ENCODE peak calls at places on chromosomes 5 and 9, in eight cellular contexts. One of them, this sample, is unnamed.
A peak's percentile ranks its signal among the peaks of the same experiment; 100 is the strongest.

GRCh38 chr9:137168575-137168906 is 1.3 kb downstream of the LRRC26 start:
- DNase-seq in activated T-cell treated with anti-CD3 and anti-CD28 coated beads for 1 hour: no peak
- DNase-seq in spleen: no peak
- DNase-seq in A549: peak; percentile 53
- DNase-seq in activated CD4-positive, CD25-positive, alpha-beta regulatory T cell treated with anti-CD3 and anti-CD28 coated beads, Interleukin-2, amount 50 U/mL, for 72 hours: no peak
- DNase-seq in adipocyte: peak; percentile 29
- DNase-seq in NCI-H1105: no peak
- DNase-seq in stimulated activated CD8-positive, alpha-beta memory T cell treated with anti-CD3 and anti-CD28 coated beads, Interleukin-2, amount 100 ng/mL, for 48 hours: no peak
- DNase-seq in this sample: peak; percentile 20

GRCh38 chr9:20848490-20848889 is 164.4 kb downstream of the FOCAD start:
- DNase-seq in adipocyte: no peak
- DNase-seq in A549: no peak
- DNase-seq in activated CD4-positive, CD25-positive, alpha-beta regulatory T cell treated with anti-CD3 and anti-CD28 coated beads, Interleukin-2, amount 50 U/mL, for 72 hours: no peak
- DNase-seq in spleen: no peak
- DNase-seq in stimulated activated CD8-positive, alpha-beta memory T cell treated with anti-CD3 and anti-CD28 coated beads, Interleukin-2, amount 100 ng/mL, for 48 hours: no peak
- DNase-seq in NCI-H1105: no peak
- DNase-seq in activated T-cell treated with anti-CD3 and anti-CD28 coated beads for 1 hour: no peak
- DNase-seq in this sample: peak; percentile 2

GRCh38 chr9:104743377-104743985 is 4.0 kb upstream of the NIPSNAP3A start:
- DNase-seq in activated CD4-positive, CD25-positive, alpha-beta regulatory T cell treated with anti-CD3 and anti-CD28 coated beads, Interleukin-2, amount 50 U/mL, for 72 hours: no peak
- DNase-seq in NCI-H1105: peak; percentile 26
- DNase-seq in stimulated activated CD8-positive, alpha-beta memory T cell treated with anti-CD3 and anti-CD28 coated beads, Interleukin-2, amount 100 ng/mL, for 48 hours: no peak
- DNase-seq in spleen: no peak
- DNase-seq in adipocyte: peak; percentile 83
- DNase-seq in A549: peak; percentile 74
- DNase-seq in activated T-cell treated with anti-CD3 and anti-CD28 coated beads for 1 hour: no peak
- DNase-seq in this sample: peak; percentile 73

GRCh38 chr5:102865171-102865509 is 110.0 kb downstream of the PAM start:
- DNase-seq in activated T-cell treated with anti-CD3 and anti-CD28 coated beads for 1 hour: no peak
- DNase-seq in A549: no peak
- DNase-seq in stimulated activated CD8-positive, alpha-beta memory T cell treated with anti-CD3 and anti-CD28 coated beads, Interleukin-2, amount 100 ng/mL, for 48 hours: no peak
- DNase-seq in activated CD4-positive, CD25-positive, alpha-beta regulatory T cell treated with anti-CD3 and anti-CD28 coated beads, Interleukin-2, amount 50 U/mL, for 72 hours: no peak
- DNase-seq in adipocyte: peak; percentile 58
- DNase-seq in NCI-H1105: no peak
- DNase-seq in spleen: no peak
- DNase-seq in this sample: peak; percentile 57

GRCh38 chr9:110807956-110808598 is 139.5 kb downstream of the MUSK start:
- DNase-seq in activated CD4-positive, CD25-positive, alpha-beta regulatory T cell treated with anti-CD3 and anti-CD28 coated beads, Interleukin-2, amount 50 U/mL, for 72 hours: no peak
- DNase-seq in adipocyte: no peak
- DNase-seq in spleen: no peak
- DNase-seq in stimulated activated CD8-positive, alpha-beta memory T cell treated with anti-CD3 and anti-CD28 coated beads, Interleukin-2, amount 100 ng/mL, for 48 hours: no peak
- DNase-seq in activated T-cell treated with anti-CD3 and anti-CD28 coated beads for 1 hour: no peak
- DNase-seq in A549: no peak
- DNase-seq in NCI-H1105: no peak
- DNase-seq in this sample: no peak

GRCh38 chr9:109014267-109015025 is 1.1 kb upstream of the CTNNAL1 start:
- DNase-seq in stimulated activated CD8-positive, alpha-beta memory T cell treated with anti-CD3 and anti-CD28 coated beads, Interleukin-2, amount 100 ng/mL, for 48 hours: no peak
- DNase-seq in spleen: peak; percentile 74
- DNase-seq in activated T-cell treated with anti-CD3 and anti-CD28 coated beads for 1 hour: no peak
- DNase-seq in NCI-H1105: no peak
- DNase-seq in A549: peak; percentile 17
- DNase-seq in activated CD4-positive, CD25-positive, alpha-beta regulatory T cell treated with anti-CD3 and anti-CD28 coated beads, Interleukin-2, amount 50 U/mL, for 72 hours: no peak
- DNase-seq in adipocyte: peak; percentile 54
- DNase-seq in this sample: peak; percentile 73

GRCh38 chr5:22557251-22557650 is 295.9 kb downstream of the CDH12 start:
- DNase-seq in activated CD4-positive, CD25-positive, alpha-beta regulatory T cell treated with anti-CD3 and anti-CD28 coated beads, Interleukin-2, amount 50 U/mL, for 72 hours: no peak
- DNase-seq in spleen: no peak
- DNase-seq in NCI-H1105: no peak
- DNase-seq in A549: no peak
- DNase-seq in stimulated activated CD8-positive, alpha-beta memory T cell treated with anti-CD3 and anti-CD28 coated beads, Interleukin-2, amount 100 ng/mL, for 48 hours: no peak
- DNase-seq in activated T-cell treated with anti-CD3 and anti-CD28 coated beads for 1 hour: no peak
- DNase-seq in adipocyte: no peak
- DNase-seq in this sample: no peak

GRCh38 chr9:76868897-76869296 is 37.0 kb downstream of the PRUNE2 start:
- DNase-seq in stimulated activated CD8-positive, alpha-beta memory T cell treated with anti-CD3 and anti-CD28 coated beads, Interleukin-2, amount 100 ng/mL, for 48 hours: no peak
- DNase-seq in spleen: no peak
- DNase-seq in adipocyte: no peak
- DNase-seq in activated T-cell treated with anti-CD3 and anti-CD28 coated beads for 1 hour: no peak
- DNase-seq in A549: no peak
- DNase-seq in activated CD4-positive, CD25-positive, alpha-beta regulatory T cell treated with anti-CD3 and anti-CD28 coated beads, Interleukin-2, amount 50 U/mL, for 72 hours: no peak
- DNase-seq in NCI-H1105: no peak
- DNase-seq in this sample: peak; percentile 22

GRCh38 chr5:131514316-131515275 is 120.4 kb downstream of the RAPGEF6 start:
- DNase-seq in A549: no peak
- DNase-seq in adipocyte: no peak
- DNase-seq in activated T-cell treated with anti-CD3 and anti-CD28 coated beads for 1 hour: no peak
- DNase-seq in NCI-H1105: no peak
- DNase-seq in activated CD4-positive, CD25-positive, alpha-beta regulatory T cell treated with anti-CD3 and anti-CD28 coated beads, Interleukin-2, amount 50 U/mL, for 72 hours: no peak
- DNase-seq in stimulated activated CD8-positive, alpha-beta memory T cell treated with anti-CD3 and anti-CD28 coated beads, Interleukin-2, amount 100 ng/mL, for 48 hours: no peak
- DNase-seq in spleen: no peak
- DNase-seq in this sample: peak; percentile 32

GRCh38 chr5:120086081-120086480 is 378.0 kb upstream of the PRR16 start:
- DNase-seq in spleen: no peak
- DNase-seq in NCI-H1105: no peak
- DNase-seq in A549: no peak
- DNase-seq in adipocyte: no peak
- DNase-seq in activated T-cell treated with anti-CD3 and anti-CD28 coated beads for 1 hour: no peak
- DNase-seq in stimulated activated CD8-positive, alpha-beta memory T cell treated with anti-CD3 and anti-CD28 coated beads, Interleukin-2, amount 100 ng/mL, for 48 hours: no peak
- DNase-seq in activated CD4-positive, CD25-positive, alpha-beta regulatory T cell treated with anti-CD3 and anti-CD28 coated beads, Interleukin-2, amount 50 U/mL, for 72 hours: no peak
- DNase-seq in this sample: no peak

GRCh38 chr5:24068507-24068906 is 561.1 kb downstream of the PRDM9 start:
- DNase-seq in NCI-H1105: no peak
- DNase-seq in A549: no peak
- DNase-seq in activated T-cell treated with anti-CD3 and anti-CD28 coated beads for 1 hour: no peak
- DNase-seq in activated CD4-positive, CD25-positive, alpha-beta regulatory T cell treated with anti-CD3 and anti-CD28 coated beads, Interleukin-2, amount 50 U/mL, for 72 hours: no peak
- DNase-seq in adipocyte: no peak
- DNase-seq in stimulated activated CD8-positive, alpha-beta memory T cell treated with anti-CD3 and anti-CD28 coated beads, Interleukin-2, amount 100 ng/mL, for 48 hours: no peak
- DNase-seq in spleen: no peak
- DNase-seq in this sample: no peak

GRCh38 chr9:24436761-24437160 is 108.9 kb downstream of the IZUMO3 start:
- DNase-seq in activated T-cell treated with anti-CD3 and anti-CD28 coated beads for 1 hour: no peak
- DNase-seq in NCI-H1105: no peak
- DNase-seq in spleen: no peak
- DNase-seq in A549: no peak
- DNase-seq in activated CD4-positive, CD25-positive, alpha-beta regulatory T cell treated with anti-CD3 and anti-CD28 coated beads, Interleukin-2, amount 50 U/mL, for 72 hours: no peak
- DNase-seq in stimulated activated CD8-positive, alpha-beta memory T cell treated with anti-CD3 and anti-CD28 coated beads, Interleukin-2, amount 100 ng/mL, for 48 hours: no peak
- DNase-seq in adipocyte: no peak
- DNase-seq in this sample: no peak

GRCh38 chr9:123399803-123400378 is 43.9 kb downstream of the CRB2 start:
- DNase-seq in activated CD4-positive, CD25-positive, alpha-beta regulatory T cell treated with anti-CD3 and anti-CD28 coated beads, Interleukin-2, amount 50 U/mL, for 72 hours: no peak
- DNase-seq in NCI-H1105: no peak
- DNase-seq in activated T-cell treated with anti-CD3 and anti-CD28 coated beads for 1 hour: no peak
- DNase-seq in stimulated activated CD8-positive, alpha-beta memory T cell treated with anti-CD3 and anti-CD28 coated beads, Interleukin-2, amount 100 ng/mL, for 48 hours: peak; percentile 20
- DNase-seq in A549: peak; percentile 17
- DNase-seq in spleen: no peak
- DNase-seq in adipocyte: no peak
- DNase-seq in this sample: peak; percentile 20

GRCh38 chr9:136604823-136605525 is 57.7 kb upstream of the EGFL7 start:
- DNase-seq in stimulated activated CD8-positive, alpha-beta memory T cell treated with anti-CD3 and anti-CD28 coated beads, Interleukin-2, amount 100 ng/mL, for 48 hours: no peak
- DNase-seq in activated CD4-positive, CD25-positive, alpha-beta regulatory T cell treated with anti-CD3 and anti-CD28 coated beads, Interleukin-2, amount 50 U/mL, for 72 hours: no peak
- DNase-seq in spleen: no peak
- DNase-seq in A549: no peak
- DNase-seq in NCI-H1105: no peak
- DNase-seq in activated T-cell treated with anti-CD3 and anti-CD28 coated beads for 1 hour: no peak
- DNase-seq in adipocyte: no peak
- DNase-seq in this sample: no peak

GRCh38 chr9:129869585-129870501 is 34.6 kb downstream of the USP20 start:
- DNase-seq in A549: no peak
- DNase-seq in spleen: peak; percentile 78
- DNase-seq in NCI-H1105: no peak
- DNase-seq in stimulated activated CD8-positive, alpha-beta memory T cell treated with anti-CD3 and anti-CD28 coated beads, Interleukin-2, amount 100 ng/mL, for 48 hours: no peak
- DNase-seq in activated T-cell treated with anti-CD3 and anti-CD28 coated beads for 1 hour: no peak
- DNase-seq in adipocyte: no peak
- DNase-seq in activated CD4-positive, CD25-positive, alpha-beta regulatory T cell treated with anti-CD3 and anti-CD28 coated beads, Interleukin-2, amount 50 U/mL, for 72 hours: peak; percentile 30
- DNase-seq in this sample: no peak

GRCh38 chr9:85740821-85741111 is 988 bp downstream of the AGTPBP1 start:
- DNase-seq in activated CD4-positive, CD25-positive, alpha-beta regulatory T cell treated with anti-CD3 and anti-CD28 coated beads, Interleukin-2, amount 50 U/mL, for 72 hours: no peak
- DNase-seq in NCI-H1105: no peak
- DNase-seq in spleen: no peak
- DNase-seq in activated T-cell treated with anti-CD3 and anti-CD28 coated beads for 1 hour: peak; percentile 3
- DNase-seq in stimulated activated CD8-positive, alpha-beta memory T cell treated with anti-CD3 and anti-CD28 coated beads, Interleukin-2, amount 100 ng/mL, for 48 hours: no peak
- DNase-seq in adipocyte: no peak
- DNase-seq in A549: no peak
- DNase-seq in this sample: no peak

GRCh38 chr5:475704-476101 is 32.7 kb downstream of the EXOC3 start:
- DNase-seq in NCI-H1105: no peak
- DNase-seq in activated T-cell treated with anti-CD3 and anti-CD28 coated beads for 1 hour: no peak
- DNase-seq in adipocyte: no peak
- DNase-seq in activated CD4-positive, CD25-positive, alpha-beta regulatory T cell treated with anti-CD3 and anti-CD28 coated beads, Interleukin-2, amount 50 U/mL, for 72 hours: no peak
- DNase-seq in A549: no peak
- DNase-seq in stimulated activated CD8-positive, alpha-beta memory T cell treated with anti-CD3 and anti-CD28 coated beads, Interleukin-2, amount 100 ng/mL, for 48 hours: no peak
- DNase-seq in spleen: peak; percentile 81
- DNase-seq in this sample: no peak

GRCh38 chr9:113573959-113574352 is 110.4 kb downstream of the RGS3 start:
- DNase-seq in A549: no peak
- DNase-seq in activated T-cell treated with anti-CD3 and anti-CD28 coated beads for 1 hour: no peak
- DNase-seq in NCI-H1105: no peak
- DNase-seq in spleen: no peak
- DNase-seq in stimulated activated CD8-positive, alpha-beta memory T cell treated with anti-CD3 and anti-CD28 coated beads, Interleukin-2, amount 100 ng/mL, for 48 hours: no peak
- DNase-seq in adipocyte: no peak
- DNase-seq in activated CD4-positive, CD25-positive, alpha-beta regulatory T cell treated with anti-CD3 and anti-CD28 coated beads, Interleukin-2, amount 50 U/mL, for 72 hours: no peak
- DNase-seq in this sample: no peak

GRCh38 chr5:172897691-172898512 is 61.3 kb upstream of the RPL26L1 start:
- DNase-seq in NCI-H1105: no peak
- DNase-seq in activated CD4-positive, CD25-positive, alpha-beta regulatory T cell treated with anti-CD3 and anti-CD28 coated beads, Interleukin-2, amount 50 U/mL, for 72 hours: no peak
- DNase-seq in adipocyte: peak; percentile 73
- DNase-seq in stimulated activated CD8-positive, alpha-beta memory T cell treated with anti-CD3 and anti-CD28 coated beads, Interleukin-2, amount 100 ng/mL, for 48 hours: no peak
- DNase-seq in activated T-cell treated with anti-CD3 and anti-CD28 coated beads for 1 hour: no peak
- DNase-seq in spleen: no peak
- DNase-seq in A549: peak; percentile 96
- DNase-seq in this sample: peak; percentile 95

GRCh38 chr5:32261198-32261597 is 51.5 kb downstream of the MTMR12 start:
- DNase-seq in A549: no peak
- DNase-seq in stimulated activated CD8-positive, alpha-beta memory T cell treated with anti-CD3 and anti-CD28 coated beads, Interleukin-2, amount 100 ng/mL, for 48 hours: peak; percentile 13
- DNase-seq in activated CD4-positive, CD25-positive, alpha-beta regulatory T cell treated with anti-CD3 and anti-CD28 coated beads, Interleukin-2, amount 50 U/mL, for 72 hours: no peak
- DNase-seq in activated T-cell treated with anti-CD3 and anti-CD28 coated beads for 1 hour: no peak
- DNase-seq in spleen: no peak
- DNase-seq in NCI-H1105: no peak
- DNase-seq in adipocyte: no peak
- DNase-seq in this sample: no peak

GRCh38 chr9:112896131-112896530 is 5.5 kb upstream of the SLC46A2 start:
- DNase-seq in adipocyte: no peak
- DNase-seq in spleen: no peak
- DNase-seq in A549: no peak
- DNase-seq in stimulated activated CD8-positive, alpha-beta memory T cell treated with anti-CD3 and anti-CD28 coated beads, Interleukin-2, amount 100 ng/mL, for 48 hours: no peak
- DNase-seq in NCI-H1105: no peak
- DNase-seq in activated CD4-positive, CD25-positive, alpha-beta regulatory T cell treated with anti-CD3 and anti-CD28 coated beads, Interleukin-2, amount 50 U/mL, for 72 hours: no peak
- DNase-seq in activated T-cell treated with anti-CD3 and anti-CD28 coated beads for 1 hour: no peak
- DNase-seq in this sample: no peak

GRCh38 chr5:141618030-141618803 is 583 bp downstream of the DIAPH1 start:
- DNase-seq in spleen: peak; percentile 83
- DNase-seq in A549: peak; percentile 78
- DNase-seq in activated CD4-positive, CD25-positive, alpha-beta regulatory T cell treated with anti-CD3 and anti-CD28 coated beads, Interleukin-2, amount 50 U/mL, for 72 hours: no peak
- DNase-seq in NCI-H1105: peak; percentile 32
- DNase-seq in adipocyte: peak; percentile 58
- DNase-seq in activated T-cell treated with anti-CD3 and anti-CD28 coated beads for 1 hour: peak; percentile 35
- DNase-seq in stimulated activated CD8-positive, alpha-beta memory T cell treated with anti-CD3 and anti-CD28 coated beads, Interleukin-2, amount 100 ng/mL, for 48 hours: peak; percentile 60
- DNase-seq in this sample: peak; percentile 65

GRCh38 chr5:163498886-163499285 is 6.5 kb upstream of the MAT2B start:
- DNase-seq in adipocyte: peak; percentile 29
- DNase-seq in activated CD4-positive, CD25-positive, alpha-beta regulatory T cell treated with anti-CD3 and anti-CD28 coated beads, Interleukin-2, amount 50 U/mL, for 72 hours: no peak
- DNase-seq in stimulated activated CD8-positive, alpha-beta memory T cell treated with anti-CD3 and anti-CD28 coated beads, Interleukin-2, amount 100 ng/mL, for 48 hours: no peak
- DNase-seq in spleen: no peak
- DNase-seq in NCI-H1105: no peak
- DNase-seq in activated T-cell treated with anti-CD3 and anti-CD28 coated beads for 1 hour: no peak
- DNase-seq in A549: no peak
- DNase-seq in this sample: peak; percentile 40

This sample was measured in GM23248.